ENCODE peak calls at places on chromosome 5, in four cellular contexts. P is cardiac muscle cell, A is IMR-90, H is OCI-LY7. B is an unnamed sample.

GRCh38 chr5:19411936-19412335 is 576.1 kb downstream of the CDH18 start:
- DNase-seq in P (no peak), A (no peak), H (no peak), B (no peak)

GRCh38 chr5:453725-454481 is 10.9 kb downstream of the EXOC3 start:
- DNase-seq in P (no peak), A (no peak), H (no peak), B (peak; percentile 41)

GRCh38 chr5:115548683-115549082 is 4.1 kb upstream of the FEM1C start:
- DNase-seq in P (no peak), A (no peak), H (no peak), B (no peak)

GRCh38 chr5:80149161-80149609 is 106.7 kb downstream of the SERINC5 start:
- DNase-seq in P (no peak), A (no peak), H (no peak), B (no peak)

GRCh38 chr5:136734638-136735037 is 369.3 kb upstream of the TRPC7 start:
- DNase-seq in P (no peak), A (no peak), H (no peak), B (no peak)

GRCh38 chr5:79236970-79237734 is 1.2 kb downstream of the JMY start:
- DNase-seq in P (peak; percentile 43), A (peak; percentile 45), H (peak; percentile 54), B (peak; percentile 77)

GRCh38 chr5:76638466-76638865 is 15.3 kb upstream of the F2RL2 start:
- DNase-seq in P (no peak), A (no peak), H (no peak), B (no peak)

GRCh38 chr5:157549954-157550549 is 25.5 kb downstream of the ADAM19 start:
- DNase-seq in P (no peak), A (peak; percentile 40), H (no peak), B (no peak)

GRCh38 chr5:117788596-117788995 is 1199.8 kb downstream of the DTWD2 start:
- DNase-seq in P (no peak), A (peak; percentile 31), H (no peak), B (no peak)

GRCh38 chr5:167573274-167574127 is 717.9 kb upstream of the WWC1 start:
- DNase-seq in P (peak; percentile 60), A (peak; percentile 50), H (no peak), B (no peak)

GRCh38 chr5:173693670-173694069 is 77.2 kb upstream of the BOD1 start:
- DNase-seq in P (no peak), A (no peak), H (no peak), B (no peak)

GRCh38 chr5:61603211-61603908 is 271.3 kb downstream of the ZSWIM6 start:
- DNase-seq in P (no peak), A (no peak), H (no peak), B (no peak)

GRCh38 chr5:152593388-152593787 is 188.3 kb upstream of the NMUR2 start:
- DNase-seq in P (no peak), A (no peak), H (peak; percentile 1), B (no peak)

GRCh38 chr5:158162479-158162878 is 303.5 kb upstream of the CLINT1 start:
- DNase-seq in P (no peak), A (no peak), H (no peak), B (no peak)

GRCh38 chr5:179867079-179867465 is 8.5 kb upstream of the MRNIP start:
- DNase-seq in P (no peak), A (no peak), H (no peak), B (no peak)

GRCh38 chr5:168317096-168317520 is 25.7 kb downstream of the WWC1 start:
- DNase-seq in P (no peak), A (no peak), H (no peak), B (no peak)

GRCh38 chr5:21145376-21145775 is 1157.4 kb upstream of the CDH18 start:
- DNase-seq in P (no peak), A (no peak), H (no peak), B (no peak)

GRCh38 chr5:3883014-3883413 is 287.4 kb downstream of the IRX1 start:
- DNase-seq in P (no peak), A (no peak), H (no peak), B (no peak)

GRCh38 chr5:54514269-54514668 is 3.3 kb upstream of the SNX18 start:
- DNase-seq in P (no peak), A (no peak), H (peak; percentile 41), B (no peak)

GRCh38 chr5:168793844-168794837 is 215.0 kb upstream of the PANK3 start:
- DNase-seq in P (peak; percentile 65), A (peak; percentile 23), H (no peak), B (no peak)

GRCh38 chr5:45847877-45848276 is 151.7 kb upstream of the HCN1 start:
- DNase-seq in P (no peak), A (no peak), H (no peak), B (no peak)

GRCh38 chr5:1316588-1316902 is 21.7 kb upstream of the TERT start:
- DNase-seq in P (no peak), A (no peak), H (no peak), B (no peak)

GRCh38 chr5:93100433-93100832 is 480.6 kb downstream of the NR2F1-AS1 start:
- DNase-seq in P (peak; percentile 37), A (peak; percentile 74), H (no peak), B (no peak)

GRCh38 chr5:136235316-136235715 is 42.4 kb upstream of the SMIM32 start:
- DNase-seq in P (no peak), A (no peak), H (no peak), B (no peak)

GRCh38 chr5:22663124-22663523 is 190.0 kb downstream of the CDH12 start:
- DNase-seq in P (no peak), A (no peak), H (no peak), B (no peak)

GRCh38 chr5:137731201-137731600 is 4.7 kb downstream of the KLHL3 start:
- DNase-seq in P (peak; percentile 57), A (peak; percentile 4), H (no peak), B (no peak)

GRCh38 chr5:10396552-10396951 is 43.1 kb downstream of the MARCHF6 start:
- DNase-seq in P (no peak), A (no peak), H (no peak), B (no peak)

GRCh38 chr5:7671420-7671819 is 179.5 kb downstream of the CFAP90 start:
- DNase-seq in P (no peak), A (no peak), H (no peak), B (no peak)

GRCh38 chr5:83554686-83555085 is 83.1 kb downstream of the VCAN start:
- DNase-seq in P (no peak), A (peak; percentile 32), H (no peak), B (no peak)

GRCh38 chr5:32506251-32506661 is 61.7 kb upstream of the ZFR start:
- DNase-seq in P (peak; percentile 47), A (peak; percentile 17), H (no peak), B (no peak)

GRCh38 chr5:64766105-64766504 is 2.4 kb downstream of the SREK1IP1 start:
- DNase-seq in P (no peak), A (peak; percentile 40), H (no peak), B (peak; percentile 84)

GRCh38 chr5:109719978-109720377 is 30.3 kb downstream of the MAN2A1 start:
- DNase-seq in P (no peak), A (no peak), H (no peak), B (no peak)
- TF ChIP-seq CTCF in P (no peak), A (no peak), H (peak; percentile 14), B (no peak)

GRCh38 chr5:52943808-52944207 is 45.3 kb upstream of the ITGA2 start:
- DNase-seq in P (no peak), A (no peak), H (no peak), B (no peak)

GRCh38 chr5:52947851-52948250 is 41.3 kb upstream of the ITGA2 start:
- DNase-seq in P (no peak), A (peak; percentile 37), H (no peak), B (no peak)

GRCh38 chr5:52943285-52943684 is 45.9 kb upstream of the ITGA2 start:
- DNase-seq in P (no peak), A (no peak), H (peak; percentile 4), B (no peak)

GRCh38 chr5:52947208-52947607 is 41.9 kb upstream of the ITGA2 start:
- DNase-seq in P (no peak), A (peak; percentile 56), H (no peak), B (no peak)

DNA sequence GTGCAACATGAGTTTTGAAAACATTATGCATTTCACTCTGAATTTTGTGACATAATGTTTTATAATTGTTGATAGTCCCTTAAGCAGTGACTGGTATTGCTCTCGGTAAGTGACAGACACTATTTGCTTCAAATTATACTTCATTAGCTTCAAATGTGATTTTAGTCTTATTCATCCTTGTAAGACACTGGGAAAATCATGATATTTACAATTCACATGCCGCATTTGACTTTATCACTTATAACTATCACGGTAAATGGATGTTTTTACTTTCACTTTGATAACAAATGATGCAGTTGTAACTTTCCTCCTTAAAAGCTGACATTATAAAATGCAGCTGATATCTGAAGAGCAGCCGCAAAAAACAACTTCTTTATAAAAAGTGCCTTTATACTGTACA is 44.1 kb upstream of the ITGA2 start:
- DNase-seq in P (no peak), A (no peak), H (no peak), B (no peak)
- H3K4me3 ChIP-seq in P (no peak overlapping the region), A (peak overlapping the region; percentile 24), H (peak overlapping the region; percentile 36), B (peak overlapping the region; percentile 21)

DNA sequence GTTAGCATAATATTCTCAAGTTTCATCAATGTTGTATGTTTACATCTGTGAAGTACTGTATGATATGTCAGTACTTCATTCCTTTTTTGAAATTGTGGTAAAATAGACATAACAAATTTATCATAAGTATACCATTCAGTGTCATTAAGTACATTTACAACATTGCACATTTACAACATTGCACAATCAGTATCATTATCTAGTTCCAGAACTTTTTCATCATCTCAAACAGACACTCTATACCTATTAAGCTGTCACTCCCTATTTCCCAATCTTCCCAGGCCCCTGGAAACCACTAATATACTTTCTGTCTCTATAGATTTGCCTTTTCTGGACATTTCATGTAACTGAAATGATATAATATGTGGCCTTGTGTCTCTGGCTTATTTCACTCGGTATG is 75.1 kb upstream of the ATG10 start:
- DNase-seq in P (no peak), A (no peak), H (no peak), B (no peak)
- H3K36me3 ChIP-seq in P (no peaks in the 10 kb centered on the region), A (no peaks in the 10 kb centered on the region), H (no peaks in the 10 kb centered on the region), B (no peaks in the 10 kb centered on the region)

GRCh38 chr5:31415009-31415923 is 116.6 kb downstream of the DROSHA start:
- DNase-seq in P (no peak), A (no peak), H (no peak), B (no peak)
- TF ChIP-seq CTCF in P (no peak), A (peak; percentile 24), H (no peak), B (peak; percentile 38)

DNA sequence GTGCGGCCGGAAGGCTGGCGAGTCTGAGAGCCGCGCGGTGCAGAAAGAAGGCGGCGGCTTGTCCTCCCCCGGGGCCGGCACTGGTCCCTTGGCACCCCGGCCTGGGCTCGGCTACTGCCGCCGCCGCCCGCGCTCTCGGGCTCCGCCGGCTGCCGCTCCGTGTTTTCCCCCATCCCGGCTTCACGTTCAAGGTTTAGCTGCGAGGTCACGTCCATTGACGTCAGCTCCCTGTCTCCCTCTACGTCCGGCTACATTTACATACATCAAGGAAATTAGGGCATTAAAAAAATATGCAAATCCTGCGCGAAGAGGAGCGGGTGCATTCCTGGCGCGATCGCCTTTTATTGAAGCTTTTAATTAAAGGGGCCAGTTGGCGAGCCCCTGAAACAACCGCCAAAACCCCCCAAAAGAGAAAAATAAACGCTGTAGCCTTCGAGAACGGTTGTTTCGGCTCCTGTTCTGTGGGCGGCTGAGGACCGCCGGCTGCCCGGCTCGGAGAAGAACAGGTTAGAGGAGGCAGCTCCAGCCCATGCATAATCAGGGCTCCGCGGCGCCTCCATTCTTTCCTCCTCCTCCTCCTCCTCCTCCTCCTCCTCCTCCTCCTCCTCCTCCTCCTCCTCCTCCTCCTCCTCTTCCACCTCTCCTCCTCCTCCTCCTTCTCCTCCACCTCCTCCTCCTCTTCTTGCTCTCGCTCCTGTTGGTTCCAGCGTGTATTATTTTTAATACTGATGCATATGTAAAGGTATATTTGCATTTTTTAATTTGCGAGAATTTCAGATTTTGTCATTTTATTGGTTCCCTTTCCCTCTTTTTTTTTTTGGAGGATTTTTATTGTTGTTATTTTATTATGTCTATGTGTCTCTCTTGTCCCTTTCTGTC is 207.0 kb downstream of the MEF2C start:
- DNase-seq in P (peak; percentile 49), A (peak; percentile 58), H (peak; percentile 95), B (no peak)
- H3K4me3 ChIP-seq in P (peak overlapping the region; percentile 39), A (no peak overlapping the region), H (peak overlapping the region; percentile 72), B (no peak overlapping the region)

B was measured in RWPE2.